ENCODE peak calls at places on chromosomes 11 and 22, in seven cellular contexts. U is neuronal stem cell, W is IMR-90, Y is mesenchymal stem cell, N is H9, V is H1, O is trophoblast cell. A is an unnamed sample.

GRCh38 chr11:130435671-130436070 is 7.3 kb upstream of the ADAMTS8 start:
- DNase-seq in N (no peak), U (no peak), V (no peak), O (peak; percentile 73), Y (no peak), W (peak; percentile 31), A (no peak)

GRCh38 chr11:8040261-8040920 is 40.6 kb upstream of the TUB start:
- DNase-seq in W (no peak), N (peak; percentile 9), U (no peak), O (no peak), V (no peak), Y (no peak), A (no peak)

GRCh38 chr11:64859542-64860414 is 15.3 kb upstream of the CDC42BPG start:
- DNase-seq in W (no peak), Y (no peak), O (no peak), U (no peak), V (no peak), N (no peak), A (no peak)

GRCh38 chr22:35631597-35631996 is 14.5 kb upstream of the MB start:
- DNase-seq in V (peak; percentile 47), W (no peak), Y (no peak), U (no peak), O (peak; percentile 62), N (peak; percentile 83), A (peak; percentile 82)

GRCh38 chr11:101686514-101686913 is 102.7 kb upstream of the TRPC6 start:
- DNase-seq in N (no peak), W (peak; percentile 80), Y (peak; percentile 75), U (no peak), V (no peak), O (peak; percentile 50), A (no peak)

GRCh38 chr11:72793452-72794367 is at the start of gene STARD10:
- DNase-seq in Y (peak; percentile 95), O (peak; percentile 97), N (peak; percentile 96), W (peak; percentile 94), U (peak; percentile 95), V (peak; percentile 83), A (peak; percentile 96)

GRCh38 chr11:33478111-33478573 is 221.0 kb downstream of the HIPK3 start:
- DNase-seq in U (no peak), Y (no peak), V (no peak), W (no peak), O (no peak), N (no peak), A (no peak)

GRCh38 chr22:49517211-49517610 is 310.5 kb downstream of the BRD1 start:
- DNase-seq in W (no peak), N (peak; percentile 23), U (no peak), V (no peak), O (no peak), Y (no peak), A (no peak)

GRCh38 chr11:61794579-61794978 is 1.9 kb downstream of the FEN1 start:
- DNase-seq in U (no peak), V (no peak), W (no peak), O (no peak), Y (no peak), N (no peak), A (no peak)

GRCh38 chr11:10504490-10504889 is 36.5 kb downstream of the RNF141 start:
- DNase-seq in U (no peak), W (no peak), Y (no peak), N (no peak), V (no peak), O (no peak), A (no peak)

GRCh38 chr22:46280063-46280817 is 12.4 kb downstream of the TTC38 start:
- DNase-seq in V (no peak), O (no peak), U (no peak), Y (no peak), N (no peak), W (no peak), A (no peak)

GRCh38 chr11:99069831-99070444 is 49.2 kb downstream of the CNTN5 start:
- DNase-seq in U (peak; percentile 31), Y (peak; percentile 29), N (peak; percentile 67), O (no peak), V (peak; percentile 15), W (no peak), A (peak; percentile 75)

GRCh38 chr22:44288951-44289350 is 23.8 kb downstream of the SHISAL1 start:
- DNase-seq in W (no peak), V (no peak), U (no peak), O (no peak), Y (no peak), N (no peak), A (no peak)

GRCh38 chr22:43481528-43482309 is 69.9 kb downstream of the MPPED1 start:
- DNase-seq in V (no peak), W (no peak), Y (no peak), O (no peak), U (no peak), N (no peak), A (peak; percentile 43)

GRCh38 chr11:72604256-72604655 is 70.0 kb downstream of the PDE2A start:
- DNase-seq in W (no peak), O (no peak), Y (no peak), V (no peak), N (no peak), U (no peak), A (no peak)

GRCh38 chr11:66235141-66235540 is 33.3 kb upstream of the RAB1B start:
- DNase-seq in W (no peak), V (no peak), Y (no peak), U (no peak), N (no peak), O (no peak), A (no peak)

GRCh38 chr22:36327922-36328551 is 59.7 kb downstream of the MYH9 start:
- DNase-seq in O (no peak), W (peak; percentile 78), V (no peak), Y (no peak), N (no peak), U (no peak), A (no peak)

GRCh38 chr22:50739894-50740293 is 1.9 kb downstream of the ACR start:
- DNase-seq in U (no peak), Y (no peak), N (no peak), O (no peak), V (no peak), W (no peak), A (no peak)

GRCh38 chr11:44226945-44227344 is 83.0 kb downstream of the ALX4 start:
- DNase-seq in Y (no peak), V (no peak), W (no peak), U (no peak), O (no peak), N (no peak), A (no peak)

GRCh38 chr11:86196291-86196690 is 48.3 kb upstream of the EED start:
- DNase-seq in O (no peak), U (no peak), V (no peak), W (no peak), N (no peak), Y (no peak), A (no peak)
- H2AK5ac ChIP-seq in O (no peak overlapping the region), U (no peak overlapping the region), V (no peak overlapping the region), W (no peak overlapping the region), N (no peak overlapping the region), Y (no peak overlapping the region), A (no peak overlapping the region)

DNA sequence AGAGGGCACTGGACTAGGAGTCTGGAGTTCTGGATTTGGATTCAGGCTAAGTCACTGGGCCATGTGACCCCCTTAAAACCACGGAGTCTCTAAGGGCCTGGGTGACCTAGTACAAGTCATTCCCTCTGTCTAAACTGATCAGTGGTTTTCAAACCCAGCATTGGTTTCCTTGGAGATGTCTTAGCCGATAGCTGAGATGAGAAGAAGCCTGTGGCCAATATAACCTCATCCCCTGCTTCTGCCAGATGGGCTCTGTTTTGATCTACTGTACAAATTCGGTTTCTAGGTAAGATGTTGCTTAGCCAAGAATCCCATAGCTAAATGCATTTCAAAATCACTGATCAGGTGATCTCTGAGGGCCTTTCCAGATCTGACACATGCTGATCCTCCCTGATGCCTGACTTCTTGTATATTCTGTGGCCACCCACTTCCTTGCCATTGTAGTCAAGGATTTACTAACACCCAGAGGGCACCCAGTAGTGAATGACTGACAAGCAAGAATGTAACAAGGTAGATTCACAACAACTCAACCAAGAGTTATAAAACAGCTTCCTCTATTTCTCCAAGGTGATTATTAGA is 53.1 kb downstream of the GALNT18 start:
- DNase-seq in Y (peak; percentile 6), W (peak; percentile 2), U (no peak), O (no peak), N (no peak), V (no peak), A (no peak)
- H3K9ac ChIP-seq in Y (no peak overlapping the region), W (no peak overlapping the region), U (no peak overlapping the region), O (no peak overlapping the region), N (no peak overlapping the region), V (no peak overlapping the region), A (no peak overlapping the region)

GRCh38 chr11:30566482-30566881 is 19.7 kb downstream of the MPPED2 start:
- DNase-seq in N (no peak), W (no peak), O (no peak), V (no peak), Y (no peak), U (no peak), A (no peak)
- H2AK5ac ChIP-seq in N (no peak overlapping the region), W (no peak overlapping the region), O (no peak overlapping the region), V (peak overlapping the region; percentile 17), Y (no peak overlapping the region), U (no peak overlapping the region), A (no peak overlapping the region)

GRCh38 chr11:59135648-59136461 is 6.8 kb upstream of the FAM111A start:
- DNase-seq in Y (peak; percentile 74), V (peak; percentile 59), N (peak; percentile 86), W (peak; percentile 66), O (peak; percentile 59), U (peak; percentile 60), A (peak; percentile 84)
- H3K9ac ChIP-seq in Y (peak overlapping the region; percentile 77), V (no peak overlapping the region), N (no peak overlapping the region), W (peak overlapping the region; percentile 59), O (no peak overlapping the region), U (no peak overlapping the region), A (no peak overlapping the region)